ENCODE peak calls at places on chromosome 13, in seven cellular contexts. V, R, Z, N, O, E and C are unnamed samples. For H3K27me3, the result is how much of the 10 kb centered on the place peaks cover.

GRCh38 chr13:79346300-79346914 is 59.6 kb downstream of the RBM26 start:
- DNase-seq in E (no peak), V (no peak), R (no peak), N (no peak), Z (no peak), O (no peak), C (no peak)

GRCh38 chr13:25738342-25738771 is 313.5 kb downstream of the SHISA2 start:
- DNase-seq in R (no peak), O (no peak), V (peak), E (peak), N (peak), Z (no peak), C (no peak)

GRCh38 chr13:100100115-100100879 is 11.4 kb downstream of the PCCA start:
- DNase-seq in E (peak), R (no peak), N (peak), V (peak), Z (peak), O (no peak), C (no peak)

GRCh38 chr13:97237388-97237787 is 15.3 kb downstream of the MBNL2 start:
- DNase-seq in R (no peak), Z (no peak), E (no peak), O (no peak), V (no peak), N (no peak), C (no peak)

GRCh38 chr13:97121894-97122293 is 100.2 kb upstream of the MBNL2 start:
- DNase-seq in E (no peak), R (no peak), O (no peak), Z (no peak), V (peak), N (no peak), C (no peak)

GRCh38 chr13:41461527-41462124 is 4.3 kb downstream of the RGCC start:
- DNase-seq in N (no peak), E (no peak), R (no peak), O (no peak), Z (no peak), V (no peak), C (no peak)

GRCh38 chr13:104385409-104385808 is 1319.2 kb upstream of the SLC10A2 start:
- DNase-seq in O (no peak), V (peak), Z (no peak), R (no peak), E (no peak), N (no peak), C (no peak)

GRCh38 chr13:93098972-93099371 is 127.6 kb upstream of the GPC6 start:
- DNase-seq in N (peak), E (no peak), V (no peak), Z (no peak), R (no peak), O (peak), C (no peak)

GRCh38 chr13:71875823-71876222 is 8.8 kb upstream of the DACH1 start:
- DNase-seq in O (no peak), R (no peak), Z (no peak), V (no peak), N (no peak), E (no peak), C (no peak)

GRCh38 chr13:54845351-54845965 is 1816.8 kb downstream of the OLFM4 start:
- DNase-seq in V (no peak), Z (no peak), R (no peak), E (no peak), N (no peak), O (no peak), C (no peak)

GRCh38 chr13:75877092-75877491 is 241.0 kb downstream of the LMO7 start:
- DNase-seq in Z (no peak), N (no peak), E (no peak), O (no peak), V (no peak), R (no peak), C (no peak)

GRCh38 chr13:78298657-78299056 is 304.7 kb downstream of the POU4F1 start:
- DNase-seq in N (no peak), E (no peak), O (no peak), Z (no peak), R (no peak), V (peak), C (no peak)

GRCh38 chr13:31046711-31047279 is 114.3 kb downstream of the TEX26 start:
- DNase-seq in V (peak), O (peak), R (no peak), N (peak), Z (peak), E (peak), C (no peak)

GRCh38 chr13:51276684-51277083 is 54.5 kb downstream of the FAM124A start:
- DNase-seq in O (peak), V (no peak), N (peak), Z (no peak), E (no peak), R (no peak), C (no peak)

GRCh38 chr13:33723772-33724435 is 94.0 kb upstream of the RFC3 start:
- DNase-seq in R (peak), N (peak), E (peak), Z (peak), V (peak), O (peak), C (peak)

GRCh38 chr13:97344250-97345175 is 89.5 kb upstream of the RAP2A start:
- DNase-seq in V (peak), Z (peak), O (peak), N (peak), E (peak), R (peak), C (peak)

GRCh38 chr13:44870456-44870929 is 118.8 kb downstream of the NUFIP1 start:
- DNase-seq in R (no peak), E (no peak), Z (peak), V (no peak), O (peak), N (peak), C (peak)

GRCh38 chr13:41053384-41053826 is 7.9 kb upstream of the WBP4 start:
- DNase-seq in R (no peak), Z (no peak), V (peak), O (no peak), N (peak), E (no peak), C (no peak)

GRCh38 chr13:68996671-68997030 is 1111.0 kb upstream of the ATXN8OS start:
- DNase-seq in O (no peak), R (no peak), Z (no peak), N (no peak), V (no peak), E (no peak), C (no peak)

GRCh38 chr13:97369269-97369893 is 64.6 kb upstream of the RAP2A start:
- DNase-seq in Z (no peak), V (peak), N (no peak), O (no peak), R (no peak), E (peak), C (no peak)

GRCh38 chr13:70613295-70613694 is 505.0 kb upstream of the KLHL1 start:
- DNase-seq in Z (no peak), O (no peak), R (no peak), N (no peak), V (no peak), E (no peak), C (no peak)

GRCh38 chr13:74174810-74175209 is 40.6 kb upstream of the KLF12 start:
- DNase-seq in E (no peak), N (no peak), R (no peak), V (no peak), O (no peak), Z (no peak), C (no peak)

GRCh38 chr13:73551736-73552135 is 492.9 kb downstream of the KLF5 start:
- DNase-seq in O (no peak), E (no peak), N (no peak), Z (no peak), V (no peak), R (no peak), C (no peak)

GRCh38 chr13:38582133-38582532 is 104.7 kb upstream of the FREM2 start:
- DNase-seq in O (no peak), R (no peak), V (peak), N (peak), Z (peak), E (peak), C (no peak)

GRCh38 chr13:43864921-43865320 is 14.6 kb downstream of the CCDC122 start:
- DNase-seq in V (no peak), E (no peak), Z (no peak), R (no peak), O (no peak), N (no peak), C (no peak)

GRCh38 chr13:93730780-93731179 is 504.2 kb downstream of the GPC6 start:
- DNase-seq in E (no peak), V (no peak), R (no peak), N (no peak), Z (no peak), O (no peak), C (no peak)

GRCh38 chr13:78609464-78610205 is 6.3 kb upstream of the POU4F1 start:
- DNase-seq in Z (no peak), E (peak), R (no peak), N (no peak), V (peak), O (no peak), C (no peak)

GRCh38 chr13:41675306-41675705 is 218.0 kb downstream of the RGCC start:
- DNase-seq in R (no peak), V (peak), N (no peak), Z (no peak), O (no peak), E (no peak), C (no peak)

GRCh38 chr13:52850396-52851152 is 2.1 kb upstream of the PCDH8 start:
- DNase-seq in N (peak), Z (peak), O (peak), V (peak), E (peak), R (peak), C (peak)

GRCh38 chr13:109782066-109782822 is 4.1 kb downstream of the IRS2 start:
- DNase-seq in N (no peak), R (no peak), E (peak), V (peak), Z (no peak), O (no peak), C (no peak)

GRCh38 chr13:50387124-50387581 is 371.9 kb downstream of the KCNRG start:
- DNase-seq in R (no peak), N (peak), Z (peak), O (peak), E (peak), V (peak), C (peak)

GRCh38 chr13:79775830-79776229 is 294.9 kb downstream of the NDFIP2 start:
- DNase-seq in E (peak), V (peak), R (no peak), Z (peak), N (peak), O (peak), C (peak)

GRCh38 chr13:94661396-94661795 is 50.9 kb downstream of the SOX21 start:
- DNase-seq in N (no peak), R (no peak), V (no peak), E (no peak), O (no peak), Z (no peak), C (no peak)

GRCh38 chr13:20301391-20302071 is 69.4 kb upstream of the GJB6 start:
- DNase-seq in O (no peak), Z (peak), V (peak), R (peak), N (no peak), E (no peak), C (no peak)
- H3K27me3 ChIP-seq in O (under half), Z (under half), V (under half), R (under half), N (under half), E (under half), C (under half)

GRCh38 chr13:112615391-112615790 is 27.4 kb upstream of the TUBGCP3 start:
- DNase-seq in N (no peak), E (no peak), O (no peak), R (no peak), Z (no peak), V (no peak), C (no peak)
- H3K4me3 ChIP-seq in N (no peak), E (no peak), O (no peak), R (no peak), Z (no peak), V (no peak), C (no peak)

GRCh38 chr13:98974053-98974452 is 3.8 kb downstream of the DOCK9 start:
- DNase-seq in E (no peak), N (no peak), R (no peak), O (no peak), Z (no peak), V (no peak), C (no peak)

GRCh38 chr13:98977568-98978270 is at the start of gene DOCK9:
- DNase-seq in Z (peak), V (peak), O (peak), R (peak), N (peak), E (no peak), C (peak)

GRCh38 chr13:98976338-98976737 is 1.5 kb downstream of the DOCK9 start:
- DNase-seq in E (no peak), R (no peak), V (peak), O (no peak), Z (no peak), N (no peak), C (no peak)

GRCh38 chr13:98976941-98977340 is 923 bp downstream of the DOCK9 start:
- DNase-seq in N (no peak), V (peak), O (no peak), E (no peak), R (no peak), Z (no peak), C (no peak)

GRCh38 chr13:98975822-98976261 is 2.0 kb downstream of the DOCK9 start:
- DNase-seq in N (no peak), R (no peak), V (no peak), Z (no peak), E (no peak), O (no peak), C (no peak)
- H3K27ac ChIP-seq in N (no peak), R (no peak), V (no peak), Z (peak), E (no peak), O (peak), C (peak)

GRCh38 chr13:35208587-35208986 is 266.5 kb downstream of the NBEA start:
- DNase-seq in E (no peak), Z (no peak), N (no peak), V (peak), O (no peak), R (no peak), C (no peak)
- H3K27me3 ChIP-seq in E (under half), Z (under half), N (under half), V (under half), O (under half), R (under half), C (under half)

GRCh38 chr13:63840551-63841421 is 2425.1 kb upstream of the PCDH20 start:
- DNase-seq in R (no peak), E (no peak), Z (no peak), V (no peak), O (no peak), N (no peak), C (no peak)
- H3K4me3 ChIP-seq in R (no peak), E (no peak), Z (peak), V (no peak), O (no peak), N (no peak), C (no peak)

DNA sequence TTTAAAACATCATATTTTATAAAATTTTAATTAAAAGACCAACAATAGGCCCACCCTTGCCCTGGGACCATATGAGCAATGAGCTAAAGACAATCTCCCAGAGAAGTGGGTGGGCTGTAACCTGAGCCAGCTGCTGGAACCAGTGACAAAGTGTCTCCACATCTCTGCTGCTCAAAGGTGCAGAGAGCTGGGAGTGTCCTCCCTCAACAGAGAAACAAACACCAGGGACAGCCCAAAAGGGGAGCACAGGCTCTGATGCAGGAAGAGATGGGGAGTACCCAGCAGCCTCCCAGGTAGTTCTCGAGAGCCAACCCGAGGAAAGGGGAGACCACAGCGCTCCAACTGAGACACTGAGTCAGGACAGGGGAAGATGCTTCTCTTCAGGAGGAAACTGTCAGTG is 39.1 kb downstream of the DOCK9 start:
- DNase-seq in O (no peak), R (no peak), N (no peak), V (no peak), E (no peak), Z (no peak), C (no peak)
- H3K27ac ChIP-seq in O (no peak), R (no peak), N (no peak), V (no peak), E (no peak), Z (no peak), C (no peak)

GRCh38 chr13:27929868-27930267 is 10.1 kb downstream of the PDX1 start:
- DNase-seq in E (no peak), Z (no peak), R (no peak), O (no peak), N (no peak), V (no peak), C (no peak)

GRCh38 chr13:27926644-27927434 is 7.0 kb downstream of the PDX1 start:
- DNase-seq in Z (no peak), E (no peak), V (peak), R (no peak), O (no peak), N (no peak), C (no peak)

GRCh38 chr13:27927444-27928352 is 7.9 kb downstream of the PDX1 start:
- DNase-seq in Z (no peak), N (no peak), O (no peak), R (no peak), E (no peak), V (no peak), C (no peak)

GRCh38 chr13:27928353-27928804 is 8.6 kb downstream of the PDX1 start:
- DNase-seq in Z (no peak), N (no peak), R (no peak), O (no peak), V (no peak), E (no peak), C (no peak)

DNA sequence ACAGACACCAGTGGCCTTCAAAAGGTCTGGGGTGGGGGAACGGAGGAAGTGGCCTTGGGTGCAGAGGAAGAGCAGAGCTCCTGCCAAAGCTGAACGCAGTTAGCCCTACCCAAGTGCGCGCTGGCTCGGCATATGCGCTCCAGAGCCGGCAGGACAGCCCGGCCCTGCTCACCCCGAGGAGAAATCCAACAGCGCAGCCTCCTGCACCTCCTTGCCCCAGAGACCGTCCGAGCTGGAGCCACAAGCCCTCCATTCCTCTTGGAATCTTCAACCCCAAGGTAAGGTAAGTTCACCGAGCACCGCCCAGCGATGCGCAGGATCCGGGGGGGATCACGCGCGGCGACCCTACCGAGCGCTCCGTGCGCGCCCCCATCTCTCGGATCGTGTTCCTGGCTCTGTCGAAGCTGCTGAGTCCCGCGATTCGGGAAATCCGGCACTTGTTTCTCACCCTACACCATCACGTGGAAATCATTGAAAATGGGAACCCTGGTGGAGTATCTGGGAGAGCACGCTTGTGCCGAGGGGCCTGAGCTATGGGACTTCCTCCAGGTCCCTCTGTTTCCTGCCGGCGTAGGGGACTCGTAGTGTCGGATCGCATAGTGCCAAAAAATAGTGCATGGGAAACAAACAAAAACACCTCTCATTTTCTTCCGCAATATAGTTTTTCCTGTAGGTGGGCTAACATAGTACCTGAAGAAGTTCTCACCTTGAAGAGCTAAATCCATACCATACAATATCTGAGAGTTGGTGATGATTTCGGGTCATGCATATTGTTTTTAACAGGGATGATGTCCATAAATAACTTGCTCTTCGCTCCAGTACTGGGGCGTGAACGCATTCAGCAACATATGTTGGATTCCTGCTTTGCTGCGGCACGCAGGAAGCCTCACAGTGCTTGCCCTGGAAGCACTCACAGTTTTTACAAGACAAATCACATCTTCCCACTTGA is 9.3 kb downstream of the PDX1 start:
- DNase-seq in N (no peak), Z (no peak), O (no peak), R (no peak), E (no peak), V (no peak), C (no peak)
- H3K27me3 ChIP-seq in N (half or more), Z (under half), O (half or more), R (under half), E (half or more), V (half or more), C (under half)

GRCh38 chr13:32107474-32107873 is 75.9 kb downstream of the FRY start:
- DNase-seq in E (no peak), O (no peak), N (no peak), V (no peak), Z (no peak), R (no peak), C (no peak)

DNA sequence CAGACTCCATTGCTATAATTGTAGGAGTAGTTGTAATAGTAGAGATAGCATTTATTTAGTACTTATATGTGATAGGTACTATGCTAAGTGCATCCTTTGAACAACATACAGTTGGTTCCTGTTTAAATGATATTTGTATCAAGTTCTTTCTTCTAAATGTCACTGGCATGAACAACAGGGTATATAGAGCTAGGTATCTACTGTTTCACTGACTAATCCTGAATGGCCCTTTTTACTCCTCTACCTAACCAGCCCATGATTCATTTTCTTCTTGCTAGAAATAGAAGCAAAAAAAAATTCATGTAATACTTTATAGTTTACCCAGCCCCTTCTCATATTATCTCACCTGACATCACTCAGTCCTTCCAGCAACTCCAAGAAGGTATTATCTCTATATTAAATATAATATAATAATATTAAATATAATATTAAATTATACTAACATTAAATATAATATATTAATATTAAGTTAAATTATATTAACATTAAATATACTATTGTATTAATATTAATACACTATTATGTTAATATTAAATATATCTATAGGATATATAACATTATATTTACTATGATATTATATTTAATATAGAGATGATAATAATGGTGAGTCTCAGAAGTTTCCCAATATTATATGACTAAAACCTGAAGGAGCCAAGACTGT is 74.2 kb downstream of the FRY start:
- DNase-seq in R (no peak), Z (no peak), O (no peak), N (no peak), V (no peak), E (no peak), C (no peak)
- H3K4me3 ChIP-seq in R (no peak), Z (no peak), O (no peak), N (no peak), V (no peak), E (no peak), C (no peak)